ENCODE peak calls at places on chromosome 1, in eight cellular contexts. H is choroid plexus epithelial cell, D is sigmoid colon, B is Peyer's patch, R is bronchial epithelial cell, T is breast epithelium, K is cardiac muscle cell, G is A549. F is an unnamed sample.

GRCh38 chr1:197675475-197676324 is 99.6 kb downstream of the DENND1B start:
- DNase-seq in G (no peak), T (no peak), D (no peak), H (peak), R (no peak), K (no peak), B (peak), F (peak)

GRCh38 chr1:25649505-25650218 is 33.1 kb downstream of the MAN1C1 start:
- DNase-seq in H (no peak), R (no peak), D (no peak), G (no peak), T (no peak), B (no peak), K (no peak), F (no peak)

GRCh38 chr1:210792703-210793102 is 341.2 kb downstream of the KCNH1 start:
- DNase-seq in H (peak), B (no peak), R (peak), K (no peak), T (no peak), D (no peak), G (peak), F (peak)

GRCh38 chr1:196877964-196878363 is 9.9 kb upstream of the CFHR4 start:
- DNase-seq in H (peak), D (no peak), G (peak), R (peak), K (peak), B (no peak), T (no peak), F (no peak)

GRCh38 chr1:156152628-156153027 is 757 bp upstream of the SEMA4A start:
- DNase-seq in G (no peak), H (no peak), K (no peak), T (no peak), D (no peak), B (no peak), R (no peak), F (no peak)

GRCh38 chr1:188778578-188778977 is 1699.1 kb downstream of the BRINP3 start:
- DNase-seq in B (no peak), D (no peak), T (no peak), H (no peak), K (no peak), R (no peak), G (no peak), F (no peak)

GRCh38 chr1:2233468-2233867 is 5.3 kb downstream of the SKI start:
- DNase-seq in D (no peak), H (peak), T (no peak), R (no peak), B (no peak), G (no peak), K (no peak), F (no peak)

GRCh38 chr1:220528679-220529529 is 968 bp downstream of the MARK1 start:
- DNase-seq in G (no peak), K (peak), D (peak), T (no peak), B (no peak), R (peak), H (no peak), F (no peak)

GRCh38 chr1:75373542-75374159 is 237.3 kb downstream of the SLC44A5 start:
- DNase-seq in D (no peak), G (no peak), R (no peak), T (no peak), K (no peak), H (no peak), B (no peak), F (no peak)

GRCh38 chr1:13699936-13700520 is at the start of gene PRDM2:
- DNase-seq in B (peak), K (peak), D (peak), T (no peak), R (no peak), H (peak), G (peak), F (peak)

GRCh38 chr1:156537027-156537426 is 35.3 kb downstream of the IQGAP3 start:
- DNase-seq in K (no peak), R (no peak), D (no peak), B (peak), T (no peak), G (no peak), H (no peak), F (no peak)

DNA sequence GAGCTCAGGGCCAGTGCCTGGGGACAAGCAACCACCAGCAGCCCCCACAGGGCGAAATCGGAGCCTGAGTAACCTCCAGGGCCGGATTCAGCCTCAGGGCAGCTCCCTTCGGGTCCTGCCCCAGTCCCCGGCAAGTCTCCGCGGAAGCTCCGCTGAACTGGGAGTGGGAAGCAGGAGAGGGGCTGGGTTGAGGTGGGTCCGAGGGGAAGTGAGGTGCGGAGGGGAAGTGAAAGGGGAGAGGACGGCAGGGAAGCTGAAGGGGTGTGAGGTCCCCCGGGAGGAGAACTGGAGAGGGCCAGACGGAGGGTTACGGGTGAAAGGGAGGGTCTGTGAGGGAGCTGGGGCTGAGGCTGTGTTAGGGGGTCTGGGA is 560 bp downstream of the PADI2 start:
- DNase-seq in R (no peak), H (no peak), K (peak), D (no peak), T (no peak), G (no peak), B (no peak), F (no peak)
- H3K4me3 ChIP-seq in R (peak), H (no peak), K (peak), D (peak), T (peak), G (peak), B (peak), F (no peak)

DNA sequence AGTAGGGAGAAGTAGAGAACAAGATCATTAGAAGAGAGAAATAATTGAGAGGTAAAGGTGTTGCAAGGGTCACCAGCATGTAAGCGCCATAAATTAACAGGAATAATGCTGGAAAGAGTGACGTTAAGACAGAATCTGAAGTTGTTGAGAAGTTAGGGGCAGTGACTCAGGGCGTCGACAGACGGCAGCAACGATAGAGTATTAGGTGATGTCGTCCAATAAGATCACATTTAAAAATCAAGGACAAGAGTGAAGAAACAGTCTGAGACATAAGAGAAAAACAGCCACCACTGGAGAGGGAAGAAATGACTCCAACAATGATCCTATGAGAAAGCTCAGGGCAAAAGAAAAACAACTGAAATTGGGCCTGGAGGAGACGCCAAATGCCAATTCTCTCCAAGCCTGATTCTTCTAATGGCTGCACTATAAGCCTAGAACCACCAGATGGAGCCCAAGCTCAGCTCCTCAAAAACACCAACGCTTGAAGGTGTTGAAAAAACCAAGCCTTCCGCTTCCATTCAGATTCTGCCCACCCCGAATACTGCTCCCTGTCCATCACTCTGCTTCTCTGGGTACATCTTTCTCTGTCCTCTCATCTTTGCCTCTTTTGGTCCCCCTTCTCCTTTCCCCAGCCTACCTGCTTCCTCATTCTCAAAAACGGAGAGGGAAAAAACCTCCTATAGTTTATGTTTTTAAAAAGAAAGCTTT is 70.0 kb downstream of the LUZP1 start:
- DNase-seq in H (peak), D (peak), B (peak), R (peak), K (peak), G (peak), T (no peak), F (peak)
- TF ChIP-seq CTCF in H (peak), D (peak), B (peak), R (peak), K (peak), G (peak), T (peak), F (peak)

GRCh38 chr1:204125759-204126351 is 26.0 kb downstream of the ETNK2 start:
- DNase-seq in H (no peak), R (no peak), D (no peak), T (no peak), B (no peak), G (no peak), K (no peak), F (no peak)

GRCh38 chr1:204126367-204126766 is 25.5 kb downstream of the ETNK2 start:
- DNase-seq in B (no peak), K (no peak), T (no peak), D (no peak), G (no peak), R (no peak), H (no peak), F (no peak)

GRCh38 chr1:204127597-204128242 is 24.1 kb downstream of the ETNK2 start:
- DNase-seq in H (peak), K (peak), R (peak), G (peak), D (peak), B (peak), T (no peak), F (peak)

GRCh38 chr1:204128464-204128963 is 23.3 kb downstream of the ETNK2 start:
- DNase-seq in G (no peak), B (no peak), D (no peak), R (no peak), K (no peak), T (no peak), H (no peak), F (peak)

DNA sequence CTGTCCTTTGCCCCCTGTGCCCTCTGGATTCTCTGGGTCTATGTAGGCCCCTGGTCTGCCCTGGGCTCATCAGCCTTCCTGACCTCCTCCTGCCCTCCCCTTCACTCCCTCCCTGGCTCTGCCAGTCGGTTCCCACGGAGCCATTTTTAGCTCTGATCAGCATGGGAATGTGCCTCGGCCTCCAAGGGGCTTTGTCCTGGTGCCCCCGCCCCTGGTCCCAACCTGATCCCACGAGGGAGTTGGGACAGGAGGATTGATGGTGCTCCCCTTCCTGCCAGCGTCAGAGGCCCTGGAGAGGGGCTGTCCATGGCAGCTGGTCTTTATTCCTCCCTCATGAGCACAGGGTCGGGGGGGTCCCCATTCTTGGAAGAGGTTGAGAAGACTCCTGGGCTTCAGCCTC is 24.9 kb downstream of the ETNK2 start:
- DNase-seq in K (peak), T (no peak), D (no peak), G (no peak), R (no peak), H (no peak), B (no peak), F (no peak)
- H3K4me3 ChIP-seq in K (no peak), T (no peak), D (no peak), G (no peak), R (no peak), H (no peak), B (no peak), F (no peak)

GRCh38 chr1:61053712-61054608 is 28.4 kb upstream of the NFIA start:
- DNase-seq in D (peak), T (no peak), G (no peak), H (no peak), R (no peak), K (peak), B (peak), F (no peak)
- TF ChIP-seq CTCF in D (no peak), T (no peak), G (no peak), H (no peak), R (no peak), K (peak), B (no peak), F (no peak)

DNA sequence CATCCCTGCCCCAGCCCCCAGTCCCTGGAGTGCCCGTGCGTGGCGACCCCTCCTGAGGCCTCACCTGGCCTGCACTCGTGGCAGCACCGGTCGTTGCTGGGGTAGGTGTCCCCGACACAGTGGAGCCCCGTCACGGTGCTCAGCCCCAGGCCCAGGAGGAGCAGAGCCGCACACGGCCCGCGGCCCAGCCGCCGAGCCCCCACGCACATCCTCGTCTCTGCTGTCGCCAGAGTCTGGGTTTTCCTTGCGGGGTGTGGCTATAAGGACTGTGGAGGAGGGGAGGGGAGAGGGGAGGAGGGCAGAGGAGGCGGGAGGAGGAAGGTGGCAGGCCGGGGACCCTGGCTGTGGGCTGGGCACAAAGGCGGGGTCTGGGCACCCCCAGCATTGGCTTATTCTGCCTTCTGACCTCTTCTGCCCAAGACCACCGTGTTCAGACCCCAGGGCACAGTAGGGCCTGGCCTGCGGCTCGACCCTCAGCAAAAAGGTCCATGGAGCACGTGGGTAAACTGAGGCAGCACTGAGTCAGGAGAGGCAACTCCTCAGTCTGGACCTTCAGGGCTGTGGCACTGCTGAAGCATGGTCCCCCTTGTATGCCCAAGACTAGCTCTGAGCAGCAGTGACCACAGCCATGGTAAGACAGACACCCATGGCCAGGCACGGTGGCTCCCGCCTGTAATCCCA is at the start of gene TNFRSF4:
- DNase-seq in D (no peak), B (no peak), K (no peak), H (no peak), T (no peak), R (no peak), G (no peak), F (no peak)
- H3K4me3 ChIP-seq in D (peak), B (peak), K (no peak), H (no peak), T (peak), R (no peak), G (no peak), F (no peak)